ENCODE peak calls at places on chromosomes 11 and 22, in six cellular contexts. One of them, this sample, is unnamed.

GRCh38 chr11:47467372-47467771 is 18.4 kb upstream of the RAPSN start:
- DNase-seq in HCT116: no peak
- DNase-seq in thoracic aorta: no peak
- DNase-seq in cardiac fibroblast: no peak
- DNase-seq in heart right ventricle: no peak
- DNase-seq in A673: no peak
- DNase-seq in this sample: no peak

GRCh38 chr11:34905666-34906065 is 10.5 kb downstream of the APIP start:
- DNase-seq in HCT116: no peak
- DNase-seq in thoracic aorta: no peak
- DNase-seq in cardiac fibroblast: no peak
- DNase-seq in heart right ventricle: no peak
- DNase-seq in A673: no peak
- DNase-seq in this sample: no peak

GRCh38 chr11:8715501-8715900 is 32.9 kb downstream of the RPL27A start:
- DNase-seq in HCT116: no peak
- DNase-seq in thoracic aorta: no peak
- DNase-seq in cardiac fibroblast: no peak
- DNase-seq in heart right ventricle: peak
- DNase-seq in A673: no peak
- DNase-seq in this sample: no peak

GRCh38 chr11:61339490-61339878 is 6.5 kb downstream of the TKFC start:
- DNase-seq in HCT116: no peak
- DNase-seq in thoracic aorta: no peak
- DNase-seq in cardiac fibroblast: no peak
- DNase-seq in heart right ventricle: no peak
- DNase-seq in A673: no peak
- DNase-seq in this sample: no peak

GRCh38 chr11:1759851-1760220 is 3.9 kb downstream of the CTSD start:
- DNase-seq in HCT116: no peak
- DNase-seq in thoracic aorta: no peak
- DNase-seq in cardiac fibroblast: no peak
- DNase-seq in heart right ventricle: no peak
- DNase-seq in A673: no peak
- DNase-seq in this sample: no peak

GRCh38 chr11:44530413-44531115 is 34.9 kb upstream of the CD82 start:
- DNase-seq in HCT116: no peak
- DNase-seq in thoracic aorta: no peak
- DNase-seq in cardiac fibroblast: peak
- DNase-seq in heart right ventricle: no peak
- DNase-seq in A673: no peak
- DNase-seq in this sample: no peak

GRCh38 chr22:48663297-48663696 is 1164.4 kb downstream of the BRD1 start:
- DNase-seq in HCT116: peak
- DNase-seq in thoracic aorta: no peak
- DNase-seq in cardiac fibroblast: peak
- DNase-seq in heart right ventricle: no peak
- DNase-seq in A673: peak
- DNase-seq in this sample: no peak

GRCh38 chr11:69295995-69296889 is 2.3 kb downstream of the MYEOV start:
- DNase-seq in HCT116: no peak
- DNase-seq in thoracic aorta: no peak
- DNase-seq in cardiac fibroblast: peak
- DNase-seq in heart right ventricle: no peak
- DNase-seq in A673: no peak
- DNase-seq in this sample: no peak

GRCh38 chr11:45805305-45806071 is 539 bp downstream of the SLC35C1 start:
- DNase-seq in HCT116: no peak
- DNase-seq in thoracic aorta: no peak
- DNase-seq in cardiac fibroblast: peak
- DNase-seq in heart right ventricle: peak
- DNase-seq in A673: peak
- DNase-seq in this sample: peak

GRCh38 chr11:64389851-64390250 is 30.9 kb downstream of the RPS6KA4 start:
- DNase-seq in HCT116: no peak
- DNase-seq in thoracic aorta: no peak
- DNase-seq in cardiac fibroblast: no peak
- DNase-seq in heart right ventricle: no peak
- DNase-seq in A673: no peak
- DNase-seq in this sample: no peak

GRCh38 chr11:64390558-64390957 is 31.6 kb downstream of the RPS6KA4 start:
- DNase-seq in HCT116: no peak
- DNase-seq in thoracic aorta: no peak
- DNase-seq in cardiac fibroblast: no peak
- DNase-seq in heart right ventricle: no peak
- DNase-seq in A673: no peak
- DNase-seq in this sample: no peak

GRCh38 chr11:64388911-64389310 is 29.9 kb downstream of the RPS6KA4 start:
- DNase-seq in HCT116: no peak
- DNase-seq in thoracic aorta: no peak
- DNase-seq in cardiac fibroblast: no peak
- DNase-seq in heart right ventricle: no peak
- DNase-seq in A673: no peak
- DNase-seq in this sample: no peak

GRCh38 chr11:64385953-64386704 is 27.2 kb downstream of the RPS6KA4 start:
- DNase-seq in HCT116: peak
- DNase-seq in thoracic aorta: no peak
- DNase-seq in cardiac fibroblast: peak
- DNase-seq in heart right ventricle: no peak
- DNase-seq in A673: no peak
- DNase-seq in this sample: peak

GRCh38 chr11:64387916-64388315 is 29.0 kb downstream of the RPS6KA4 start:
- DNase-seq in HCT116: no peak
- DNase-seq in thoracic aorta: no peak
- DNase-seq in cardiac fibroblast: no peak
- DNase-seq in heart right ventricle: no peak
- DNase-seq in A673: no peak
- DNase-seq in this sample: no peak
- H3K4me3 ChIP-seq in HCT116: no peak
- H3K4me3 ChIP-seq in thoracic aorta: no peak
- H3K4me3 ChIP-seq in cardiac fibroblast: no peak
- H3K4me3 ChIP-seq in heart right ventricle: no peak
- H3K4me3 ChIP-seq in A673: no peak
- H3K4me3 ChIP-seq in this sample: no peak

GRCh38 chr11:118215262-118215661 is 9.5 kb downstream of the JAML start:
- DNase-seq in HCT116: no peak
- DNase-seq in thoracic aorta: no peak
- DNase-seq in cardiac fibroblast: no peak
- DNase-seq in heart right ventricle: no peak
- DNase-seq in A673: no peak
- DNase-seq in this sample: no peak

GRCh38 chr11:118217575-118217974 is 7.2 kb downstream of the JAML start:
- DNase-seq in HCT116: no peak
- DNase-seq in thoracic aorta: no peak
- DNase-seq in cardiac fibroblast: no peak
- DNase-seq in heart right ventricle: no peak
- DNase-seq in A673: no peak
- DNase-seq in this sample: no peak

GRCh38 chr11:118215765-118216164 is 9.0 kb downstream of the JAML start:
- DNase-seq in HCT116: no peak
- DNase-seq in thoracic aorta: no peak
- DNase-seq in cardiac fibroblast: no peak
- DNase-seq in heart right ventricle: no peak
- DNase-seq in A673: no peak
- DNase-seq in this sample: no peak

GRCh38 chr11:118219244-118219643 is 5.6 kb downstream of the JAML start:
- DNase-seq in HCT116: no peak
- DNase-seq in thoracic aorta: no peak
- DNase-seq in cardiac fibroblast: no peak
- DNase-seq in heart right ventricle: no peak
- DNase-seq in A673: no peak
- DNase-seq in this sample: no peak

DNA sequence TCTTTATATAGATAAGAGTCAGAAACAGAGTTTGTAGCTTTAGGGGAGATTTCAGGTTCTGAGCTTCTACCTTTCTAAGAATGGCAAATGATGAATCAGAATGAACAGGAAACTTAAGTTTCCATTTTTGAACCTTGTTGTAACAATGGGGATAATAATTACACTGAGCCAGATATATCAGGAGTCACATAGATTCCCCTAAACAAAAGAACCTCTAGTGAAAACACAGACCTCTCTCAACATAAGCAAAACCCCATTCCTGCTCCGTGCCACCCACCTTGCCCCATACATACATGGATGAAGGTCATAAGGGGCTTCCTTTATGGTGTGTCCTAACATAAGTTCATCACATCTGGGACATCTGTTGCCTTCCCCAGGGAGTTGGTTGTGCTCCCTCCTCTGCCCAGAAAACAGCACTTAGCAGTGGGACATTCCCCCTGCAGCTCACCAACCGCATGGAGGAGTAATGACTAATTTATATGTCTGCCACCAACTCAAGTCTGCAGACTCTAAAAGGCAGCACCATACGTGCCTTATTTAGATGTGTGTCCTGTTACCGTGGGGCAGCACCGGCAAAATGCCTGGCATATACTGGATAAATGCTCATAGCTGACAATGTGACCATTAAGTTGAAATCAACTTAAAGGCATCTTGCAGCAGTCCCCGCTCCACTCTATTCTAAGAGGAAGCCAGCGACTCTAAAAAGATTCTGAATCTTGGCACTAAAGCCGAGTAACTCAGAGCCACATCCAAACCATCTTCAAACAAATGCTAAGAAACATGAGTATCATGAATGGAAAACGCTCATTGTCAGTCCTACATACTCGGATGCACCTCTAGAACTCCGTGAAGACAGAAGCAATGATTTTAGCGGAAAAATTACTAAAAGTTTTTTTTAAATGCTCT is 7.9 kb downstream of the JAML start:
- DNase-seq in HCT116: no peak
- DNase-seq in thoracic aorta: no peak
- DNase-seq in cardiac fibroblast: no peak
- DNase-seq in heart right ventricle: no peak
- DNase-seq in A673: no peak
- DNase-seq in this sample: no peak
- TF ChIP-seq CTCF in HCT116: no peak
- TF ChIP-seq CTCF in thoracic aorta: no peak
- TF ChIP-seq CTCF in cardiac fibroblast: no peak
- TF ChIP-seq CTCF in heart right ventricle: no peak
- TF ChIP-seq CTCF in A673: no peak
- TF ChIP-seq CTCF in this sample: no peak

GRCh38 chr22:29032014-29032475 is 29.6 kb downstream of the C22orf31 start:
- DNase-seq in HCT116: no peak
- DNase-seq in thoracic aorta: no peak
- DNase-seq in cardiac fibroblast: no peak
- DNase-seq in heart right ventricle: no peak
- DNase-seq in A673: no peak
- DNase-seq in this sample: no peak

GRCh38 chr22:29030618-29031235 is 30.9 kb downstream of the C22orf31 start:
- DNase-seq in HCT116: peak
- DNase-seq in thoracic aorta: peak
- DNase-seq in cardiac fibroblast: peak
- DNase-seq in heart right ventricle: peak
- DNase-seq in A673: no peak
- DNase-seq in this sample: no peak

GRCh38 chr22:29032584-29032983 is 29.0 kb downstream of the C22orf31 start:
- DNase-seq in HCT116: no peak
- DNase-seq in thoracic aorta: no peak
- DNase-seq in cardiac fibroblast: peak
- DNase-seq in heart right ventricle: no peak
- DNase-seq in A673: no peak
- DNase-seq in this sample: no peak

GRCh38 chr22:29030016-29030617 is 31.5 kb downstream of the C22orf31 start:
- DNase-seq in HCT116: peak
- DNase-seq in thoracic aorta: no peak
- DNase-seq in cardiac fibroblast: peak
- DNase-seq in heart right ventricle: no peak
- DNase-seq in A673: no peak
- DNase-seq in this sample: no peak

GRCh38 chr22:29031236-29031982 is 30.2 kb downstream of the C22orf31 start:
- DNase-seq in HCT116: peak
- DNase-seq in thoracic aorta: peak
- DNase-seq in cardiac fibroblast: peak
- DNase-seq in heart right ventricle: peak
- DNase-seq in A673: peak
- DNase-seq in this sample: no peak
- H3K4me3 ChIP-seq in HCT116: peak
- H3K4me3 ChIP-seq in thoracic aorta: peak
- H3K4me3 ChIP-seq in cardiac fibroblast: peak
- H3K4me3 ChIP-seq in heart right ventricle: peak
- H3K4me3 ChIP-seq in A673: no peak
- H3K4me3 ChIP-seq in this sample: no peak

GRCh38 chr22:36383110-36383581 is 4.6 kb downstream of the MYH9 start:
- DNase-seq in HCT116: no peak
- DNase-seq in thoracic aorta: no peak
- DNase-seq in cardiac fibroblast: peak
- DNase-seq in heart right ventricle: no peak
- DNase-seq in A673: no peak
- DNase-seq in this sample: no peak

GRCh38 chr22:36385491-36386350 is 2.0 kb downstream of the MYH9 start:
- DNase-seq in HCT116: no peak
- DNase-seq in thoracic aorta: peak
- DNase-seq in cardiac fibroblast: peak
- DNase-seq in heart right ventricle: no peak
- DNase-seq in A673: peak
- DNase-seq in this sample: peak

GRCh38 chr22:36386900-36387663 is 685 bp downstream of the MYH9 start:
- DNase-seq in HCT116: no peak
- DNase-seq in thoracic aorta: no peak
- DNase-seq in cardiac fibroblast: no peak
- DNase-seq in heart right ventricle: peak
- DNase-seq in A673: no peak
- DNase-seq in this sample: no peak

GRCh38 chr22:36386351-36386899 is 1.3 kb downstream of the MYH9 start:
- DNase-seq in HCT116: no peak
- DNase-seq in thoracic aorta: no peak
- DNase-seq in cardiac fibroblast: peak
- DNase-seq in heart right ventricle: peak
- DNase-seq in A673: peak
- DNase-seq in this sample: no peak

DNA sequence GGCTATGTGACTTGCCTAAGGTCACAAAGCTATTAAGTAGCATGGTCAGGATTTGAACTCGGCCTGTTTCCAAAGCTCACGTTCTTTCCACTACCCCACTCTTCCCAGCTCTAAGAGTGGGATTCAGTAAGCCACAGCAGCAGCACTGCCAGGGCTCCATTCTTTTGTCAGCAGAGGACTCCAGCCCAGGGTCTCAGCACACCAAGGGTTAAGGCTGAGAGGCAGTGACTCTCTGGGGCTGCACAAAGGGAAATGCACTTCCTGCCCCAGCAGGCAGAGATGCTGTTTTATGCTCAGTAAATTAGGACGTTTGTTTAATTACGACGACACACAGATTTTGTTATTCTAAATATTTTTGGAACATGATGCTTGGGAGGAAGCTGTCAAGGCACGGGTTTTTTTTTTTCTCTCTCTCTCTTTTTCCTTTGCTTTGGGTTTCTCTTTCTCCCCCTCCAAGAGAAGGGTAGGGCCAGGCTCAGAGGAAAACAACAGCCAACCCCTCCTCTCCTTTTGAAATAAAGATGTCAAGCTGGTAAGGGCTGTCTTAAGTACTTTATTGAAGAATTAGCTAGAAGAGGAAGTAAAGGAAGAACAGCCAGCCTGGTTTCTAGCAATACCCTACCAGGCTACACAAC is 2.9 kb downstream of the MYH9 start:
- DNase-seq in HCT116: no peak
- DNase-seq in thoracic aorta: no peak
- DNase-seq in cardiac fibroblast: peak
- DNase-seq in heart right ventricle: no peak
- DNase-seq in A673: peak
- DNase-seq in this sample: no peak
- TF ChIP-seq CTCF in HCT116: no peak
- TF ChIP-seq CTCF in thoracic aorta: peak
- TF ChIP-seq CTCF in cardiac fibroblast: peak
- TF ChIP-seq CTCF in heart right ventricle: no peak
- TF ChIP-seq CTCF in A673: peak
- TF ChIP-seq CTCF in this sample: no peak

GRCh38 chr11:128686045-128686741 is 7.7 kb upstream of the FLI1 start:
- DNase-seq in HCT116: no peak
- DNase-seq in thoracic aorta: no peak
- DNase-seq in cardiac fibroblast: no peak
- DNase-seq in heart right ventricle: no peak
- DNase-seq in A673: no peak
- DNase-seq in this sample: no peak
- H3K4me3 ChIP-seq in HCT116: no peak
- H3K4me3 ChIP-seq in thoracic aorta: peak
- H3K4me3 ChIP-seq in cardiac fibroblast: no peak
- H3K4me3 ChIP-seq in heart right ventricle: peak
- H3K4me3 ChIP-seq in A673: no peak
- H3K4me3 ChIP-seq in this sample: no peak